ENCODE peak calls at places on chromosomes 7 and 10, in ten cellular contexts. G is upper lobe of left lung; M is psoas muscle; J is CD4-positive, CD25-positive, alpha-beta regulatory T cell; U is aorta; C is endodermal cell; D is Peyer's patch; Z is tibial artery; B is K562; O is pancreas. K is an unnamed sample.

GRCh38 chr10:109264004-109264403 is 659.3 kb downstream of the XPNPEP1 start:
- DNase-seq in G (no peak), M (no peak), J (no peak), U (no peak), C (no peak), D (no peak), Z (no peak), B (no peak), O (no peak), K (no peak)

GRCh38 chr7:155214328-155214986 is 83.2 kb upstream of the INSIG1 start:
- DNase-seq in G (no peak), M (no peak), J (no peak), U (peak; percentile 35), C (no peak), D (peak; percentile 60), Z (no peak), B (peak; percentile 45), O (no peak), K (no peak)

GRCh38 chr7:149495785-149496641 is 1.6 kb downstream of the ZNF746 start:
- DNase-seq in G (peak; percentile 59), M (peak; percentile 85), J (no peak), U (peak; percentile 86), C (no peak), D (peak; percentile 75), Z (peak; percentile 80), B (no peak), O (peak; percentile 77), K (peak; percentile 85)

GRCh38 chr7:151735854-151736402 is 141.0 kb downstream of the PRKAG2 start:
- DNase-seq in G (no peak), M (peak; percentile 72), J (no peak), U (peak; percentile 42), C (no peak), D (no peak), Z (no peak), B (no peak), O (no peak), K (peak; percentile 61)

GRCh38 chr7:48627153-48627552 is 297.2 kb upstream of the CDC14C start:
- DNase-seq in G (no peak), M (no peak), J (no peak), U (no peak), C (no peak), D (no peak), Z (no peak), B (no peak), O (no peak), K (no peak)

GRCh38 chr7:69880848-69881247 is 282.6 kb downstream of the AUTS2 start:
- DNase-seq in G (no peak), M (no peak), J (no peak), U (no peak), C (no peak), D (no peak), Z (no peak), B (no peak), O (no peak), K (no peak)

GRCh38 chr7:19113855-19114590 is 3.4 kb downstream of the TWIST1 start:
- DNase-seq in G (no peak), M (no peak), J (no peak), U (no peak), C (no peak), D (no peak), Z (no peak), B (no peak), O (no peak), K (no peak)

GRCh38 chr7:78197447-78197846 is 398.9 kb downstream of the PHTF2 start:
- DNase-seq in G (no peak), M (no peak), J (no peak), U (no peak), C (no peak), D (no peak), Z (no peak), B (no peak), O (no peak), K (no peak)

GRCh38 chr7:111470898-111471297 is 91.4 kb downstream of the IMMP2L start:
- DNase-seq in G (no peak), M (no peak), J (no peak), U (no peak), C (no peak), D (no peak), Z (no peak), B (no peak), O (no peak), K (no peak)

GRCh38 chr7:148609045-148609725 is 18.6 kb downstream of the C7orf33 start:
- DNase-seq in G (no peak), M (no peak), J (no peak), U (no peak), C (no peak), D (no peak), Z (no peak), B (no peak), O (no peak), K (no peak)

GRCh38 chr7:151704969-151705743 is 171.8 kb downstream of the PRKAG2 start:
- DNase-seq in G (no peak), M (no peak), J (no peak), U (peak; percentile 30), C (peak; percentile 82), D (no peak), Z (no peak), B (peak; percentile 45), O (peak; percentile 34), K (peak; percentile 27)

GRCh38 chr7:84047085-84047484 is 147.5 kb downstream of the SEMA3A start:
- DNase-seq in G (no peak), M (no peak), J (no peak), U (no peak), C (no peak), D (no peak), Z (no peak), B (no peak), O (no peak), K (no peak)

GRCh38 chr7:216360-217300 is 24.3 kb downstream of the FAM20C start:
- DNase-seq in G (no peak), M (peak; percentile 78), J (no peak), U (no peak), C (no peak), D (no peak), Z (peak; percentile 52), B (no peak), O (no peak), K (peak; percentile 62)

GRCh38 chr7:212754-213153 is 20.4 kb downstream of the FAM20C start:
- DNase-seq in G (no peak), M (no peak), J (no peak), U (no peak), C (no peak), D (no peak), Z (no peak), B (no peak), O (no peak), K (no peak)

GRCh38 chr7:211715-212058 is 19.3 kb downstream of the FAM20C start:
- DNase-seq in G (no peak), M (no peak), J (no peak), U (no peak), C (no peak), D (no peak), Z (no peak), B (no peak), O (no peak), K (no peak)

GRCh38 chr7:213324-213993 is 21.1 kb downstream of the FAM20C start:
- DNase-seq in G (peak; percentile 40), M (no peak), J (no peak), U (no peak), C (no peak), D (no peak), Z (no peak), B (no peak), O (no peak), K (no peak)

GRCh38 chr7:214410-215212 is 22.2 kb downstream of the FAM20C start:
- DNase-seq in G (no peak), M (no peak), J (no peak), U (no peak), C (no peak), D (no peak), Z (no peak), B (no peak), O (no peak), K (no peak)
- H3K36me3 ChIP-seq in G (peaks cover 12% of the 10 kb centered on the region), M (no peaks in the 10 kb centered on the region), J (no peaks in the 10 kb centered on the region), U (no peaks in the 10 kb centered on the region), C (no peaks in the 10 kb centered on the region), D (no peaks in the 10 kb centered on the region), Z (peaks cover 84% of the 10 kb centered on the region), B (no peaks in the 10 kb centered on the region), O (no peaks in the 10 kb centered on the region), K (peaks cover 4% of the 10 kb centered on the region)

DNA sequence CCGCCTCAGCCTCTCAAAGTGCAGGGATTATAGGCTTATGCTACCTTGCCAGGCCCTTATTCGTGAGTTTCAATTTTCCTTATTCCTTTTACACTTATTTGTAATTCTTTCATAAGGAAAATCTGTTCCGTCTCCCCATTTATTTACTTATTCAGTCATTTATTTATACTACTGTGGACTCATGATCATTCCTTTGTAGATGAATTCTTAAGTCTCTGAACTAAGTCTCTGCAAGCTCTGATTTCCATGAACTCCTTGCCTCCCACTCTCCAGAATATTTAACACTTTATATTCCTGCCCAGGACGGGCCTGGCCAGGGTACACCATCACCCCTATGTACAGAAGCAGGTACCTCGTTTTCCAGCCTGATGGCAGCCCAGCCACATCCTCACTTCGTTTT is 39.4 kb downstream of the PFKFB3 start:
- DNase-seq in G (no peak), M (no peak), J (no peak), U (no peak), C (peak; percentile 17), D (no peak), Z (no peak), B (no peak), O (no peak), K (no peak)
- H3K36me3 ChIP-seq in G (no peaks in the 10 kb centered on the region), M (no peaks in the 10 kb centered on the region), J (no peaks in the 10 kb centered on the region), U (no peaks in the 10 kb centered on the region), C (no peaks in the 10 kb centered on the region), D (no peaks in the 10 kb centered on the region), Z (peaks cover 11% of the 10 kb centered on the region), B (no peaks in the 10 kb centered on the region), O (no peaks in the 10 kb centered on the region), K (no peaks in the 10 kb centered on the region)

GRCh38 chr7:116910367-116910766 is 42.9 kb upstream of the ST7 start:
- DNase-seq in G (no peak), M (no peak), J (no peak), U (no peak), C (no peak), D (no peak), Z (no peak), B (no peak), O (no peak), K (no peak)
- H3K36me3 ChIP-seq in G (peaks cover 22% of the 10 kb centered on the region), M (peaks cover 4% of the 10 kb centered on the region), J (peaks cover 68% of the 10 kb centered on the region), U (peaks cover 10% of the 10 kb centered on the region), C (peaks cover 81% of the 10 kb centered on the region), D (no peaks in the 10 kb centered on the region), Z (peaks cover 60% of the 10 kb centered on the region), B (peaks cover 86% of the 10 kb centered on the region), O (peaks cover 5% of the 10 kb centered on the region), K (peaks cover 46% of the 10 kb centered on the region)

DNA sequence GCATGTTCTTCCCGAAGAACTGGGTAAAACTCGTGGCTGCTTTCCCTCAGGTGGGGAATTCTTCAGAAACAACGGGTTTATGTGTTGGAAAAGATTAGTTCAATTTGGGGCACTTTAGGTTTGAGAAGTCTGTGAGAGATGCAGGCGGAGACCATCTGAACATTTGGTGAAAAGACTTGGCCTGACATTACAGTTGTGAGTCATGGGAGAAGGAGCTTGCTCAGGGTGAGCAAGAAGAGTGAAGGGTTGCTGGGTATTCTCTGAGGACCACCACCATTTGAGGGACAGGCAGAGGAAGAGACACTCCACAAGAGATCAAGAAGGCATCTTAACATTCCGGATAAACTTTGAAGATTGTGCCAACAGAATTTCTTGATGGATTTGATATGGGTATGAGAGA is 88.6 kb downstream of the PODXL start:
- DNase-seq in G (no peak), M (no peak), J (no peak), U (no peak), C (no peak), D (no peak), Z (no peak), B (no peak), O (no peak), K (no peak)
- H3K36me3 ChIP-seq in G (peaks cover 41% of the 10 kb centered on the region), M (peaks cover 5% of the 10 kb centered on the region), J (peaks cover 84% of the 10 kb centered on the region), U (peaks cover 8% of the 10 kb centered on the region), C (peaks cover 92% of the 10 kb centered on the region), D (no peaks in the 10 kb centered on the region), Z (peaks cover 45% of the 10 kb centered on the region), B (peaks cover 89% of the 10 kb centered on the region), O (no peaks in the 10 kb centered on the region), K (no peaks in the 10 kb centered on the region)